ENCODE peak calls at places on chromosomes 7 and 10, in four cellular contexts. K is HepG2, B is H1, D is GM12878. E is an unnamed sample. For H3K27me3, the result is how much of the 10 kb centered on the place peaks cover.

GRCh38 chr10:103814626-103815370 is 40.6 kb downstream of the SH3PXD2A start:
- DNase-seq in K (no peak), D (no peak), B (no peak), E (no peak)

GRCh38 chr10:132022241-132022640 is 40.5 kb upstream of the BNIP3 start:
- DNase-seq in B (no peak), K (no peak), D (no peak), E (no peak)

GRCh38 chr10:122019414-122019975 is 30.5 kb downstream of the TACC2 start:
- DNase-seq in D (no peak), B (peak), K (no peak), E (no peak)

GRCh38 chr7:749121-749520 is 22.0 kb upstream of the PRKAR1B start:
- DNase-seq in K (no peak), B (no peak), D (no peak), E (no peak)

GRCh38 chr10:103709341-103709920 is 145.9 kb downstream of the SH3PXD2A start:
- DNase-seq in D (no peak), K (no peak), B (no peak), E (no peak)

GRCh38 chr10:1047937-1048336 is 982 bp downstream of the IDI1 start:
- DNase-seq in D (no peak), K (no peak), B (no peak), E (no peak)

GRCh38 chr7:145692237-145692950 is 424.2 kb upstream of the CNTNAP2 start:
- DNase-seq in D (no peak), K (no peak), B (no peak), E (peak)

GRCh38 chr10:86283466-86284287 is 82.9 kb downstream of the GRID1 start:
- DNase-seq in B (peak), D (no peak), K (no peak), E (no peak)

GRCh38 chr7:98870807-98871491 is 1.1 kb upstream of the TMEM130 start:
- DNase-seq in B (peak), D (no peak), K (no peak), E (no peak)

GRCh38 chr7:3083350-3083749 is 39.7 kb upstream of the CARD11 start:
- DNase-seq in B (no peak), D (no peak), K (no peak), E (no peak)

GRCh38 chr10:113754768-113755167 is 3.3 kb downstream of the PLEKHS1 start:
- DNase-seq in B (no peak), K (no peak), D (no peak), E (no peak)

GRCh38 chr7:12712236-12712635 is 24.8 kb downstream of the ARL4A start:
- DNase-seq in B (no peak), D (no peak), K (peak), E (no peak)

DNA sequence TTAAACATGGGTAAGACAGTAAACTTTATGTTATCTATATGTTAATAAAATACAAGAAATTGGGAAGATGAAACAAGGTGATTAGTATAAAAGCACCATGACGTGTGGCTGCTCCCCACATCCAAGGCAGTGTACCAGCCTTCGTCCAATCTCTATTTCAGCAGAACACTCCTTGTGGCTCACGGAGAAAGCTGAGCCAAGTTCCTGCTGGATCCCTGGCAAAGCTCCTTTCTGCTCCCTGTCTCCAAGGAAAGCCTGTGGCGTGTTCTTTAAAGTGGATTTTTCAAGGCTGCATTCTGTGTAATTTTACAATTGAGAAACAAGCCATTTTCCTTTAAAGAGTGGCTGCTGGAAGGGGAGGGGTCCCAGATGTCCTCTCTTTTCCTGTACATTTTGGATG is 467.3 kb downstream of the PTPRN2 start:
- DNase-seq in D (no peak), K (no peak), B (no peak), E (no peak)
- H3K27me3 ChIP-seq in D (under half), K (under half), B (under half), E (under half)

DNA sequence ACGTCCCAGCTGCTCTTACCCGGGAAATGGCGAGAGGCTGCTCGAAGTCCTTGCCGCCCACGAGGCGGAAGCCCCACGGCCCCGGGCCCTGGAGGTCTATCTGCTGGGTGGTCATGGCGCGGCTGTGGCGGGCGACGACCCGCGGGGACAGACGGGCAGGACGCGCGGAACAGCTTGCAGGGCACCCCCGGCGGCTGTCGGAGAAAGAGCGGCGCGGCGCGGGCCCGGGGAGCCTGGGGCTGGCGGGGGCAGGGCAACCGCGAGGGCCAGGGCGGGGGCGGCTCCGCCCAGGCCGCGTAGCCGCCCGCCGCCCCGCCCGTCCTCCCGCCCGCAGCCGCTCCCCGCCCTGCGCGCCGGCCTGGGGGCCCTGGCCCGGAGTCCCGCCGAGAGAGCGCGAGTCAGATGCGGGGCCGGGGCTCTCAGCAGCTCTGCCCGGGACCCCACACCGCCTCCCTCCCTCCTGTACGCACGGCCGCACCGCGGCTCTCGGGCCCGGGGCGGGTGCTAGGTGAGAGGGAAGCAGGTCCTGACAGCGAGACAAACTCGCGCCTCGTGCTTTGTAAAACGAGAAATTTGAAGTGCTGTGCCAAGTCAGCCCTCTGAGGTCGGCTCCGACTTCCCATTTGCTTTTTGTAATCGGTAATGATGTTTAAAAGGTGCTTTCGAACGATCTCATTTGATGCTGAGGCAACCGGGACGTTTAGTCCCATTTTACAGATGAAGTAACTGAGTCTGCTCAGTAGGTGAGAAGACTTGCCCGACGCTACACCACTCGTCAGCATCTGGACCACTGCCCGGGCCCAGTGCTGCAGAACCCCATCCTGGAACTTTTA is at the start of gene PDLIM1:
- DNase-seq in B (peak), D (no peak), K (peak), E (no peak)
- TF ChIP-seq SUZ12 in B (no peak), D (no peak), K (no peak), E (no peak)

GRCh38 chr10:73876971-73877370 is 2.6 kb upstream of the CAMK2G start:
- DNase-seq in D (no peak), K (no peak), B (no peak), E (no peak)
- H3K27me3 ChIP-seq in D (under half), K (under half), B (under half), E (under half)

DNA sequence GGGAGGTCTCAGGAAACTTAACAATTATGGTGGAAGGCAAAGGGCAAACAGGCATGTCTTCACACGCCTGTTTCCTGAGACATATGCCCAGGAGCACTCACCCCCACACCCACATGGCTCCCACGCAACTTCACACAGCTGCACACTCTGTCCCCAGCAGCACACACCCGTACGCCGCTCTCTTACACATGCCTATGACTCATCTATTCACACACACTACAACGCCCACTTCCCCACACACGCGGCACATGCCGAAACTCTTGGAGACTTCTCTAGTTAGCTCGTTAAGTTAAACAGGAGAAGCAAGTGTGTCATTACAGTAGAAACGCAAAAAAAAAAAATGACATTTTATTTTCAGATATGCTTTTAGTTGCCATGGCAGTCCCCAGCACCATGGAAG is 6.7 kb downstream of the CALN1 start:
- DNase-seq in K (no peak), D (no peak), B (no peak), E (no peak)
- TF ChIP-seq SUZ12 in K (no peak), D (no peak), B (no peak), E (no peak)

E was measured in NT2/D1.